ENCODE peak calls at places on chromosomes 5 and 9, in five cellular contexts. V, O, Z, U and E are unnamed samples. For H3K4me1, the result is how much of the 10 kb centered on the place peaks cover.

GRCh38 chr9:27473135-27473534 is 51.0 kb upstream of the IFNK start:
- DNase-seq in V (peak), Z (peak), O (peak), U (no peak), E (no peak)

GRCh38 chr9:35798658-35799366 is 7.4 kb downstream of the NPR2 start:
- DNase-seq in V (peak), U (peak), Z (no peak), O (peak), E (no peak)

GRCh38 chr5:18394154-18394804 is 760.0 kb downstream of the TAF11L14 start:
- DNase-seq in V (peak), O (peak), U (peak), Z (peak), E (peak)

GRCh38 chr5:116583085-116583766 is 8.6 kb upstream of the SEMA6A start:
- DNase-seq in V (peak), U (no peak), O (no peak), Z (peak), E (no peak)

GRCh38 chr9:6134661-6135177 is 80.9 kb upstream of the IL33 start:
- DNase-seq in V (peak), U (no peak), O (no peak), Z (no peak), E (no peak)

GRCh38 chr5:170629566-170630175 is 125.9 kb downstream of the KCNIP1 start:
- DNase-seq in O (peak), U (no peak), V (no peak), Z (no peak), E (no peak)

GRCh38 chr9:104974053-104974983 is 46.4 kb upstream of the ABCA1 start:
- DNase-seq in O (peak), U (peak), Z (no peak), V (no peak), E (no peak)

GRCh38 chr5:54669285-54669684 is 151.7 kb downstream of the SNX18 start:
- DNase-seq in O (peak), Z (peak), U (no peak), V (peak), E (no peak)

GRCh38 chr5:79487251-79487650 is 26.7 kb downstream of the HOMER1 start:
- DNase-seq in Z (no peak), O (no peak), V (no peak), U (no peak), E (no peak)

GRCh38 chr9:121312169-121312568 is 44.2 kb downstream of the GSN start:
- DNase-seq in U (no peak), Z (no peak), V (no peak), O (no peak), E (no peak)

GRCh38 chr9:135083241-135083810 is 4.1 kb upstream of the OLFM1 start:
- DNase-seq in O (peak), V (no peak), U (no peak), Z (no peak), E (no peak)

DNA sequence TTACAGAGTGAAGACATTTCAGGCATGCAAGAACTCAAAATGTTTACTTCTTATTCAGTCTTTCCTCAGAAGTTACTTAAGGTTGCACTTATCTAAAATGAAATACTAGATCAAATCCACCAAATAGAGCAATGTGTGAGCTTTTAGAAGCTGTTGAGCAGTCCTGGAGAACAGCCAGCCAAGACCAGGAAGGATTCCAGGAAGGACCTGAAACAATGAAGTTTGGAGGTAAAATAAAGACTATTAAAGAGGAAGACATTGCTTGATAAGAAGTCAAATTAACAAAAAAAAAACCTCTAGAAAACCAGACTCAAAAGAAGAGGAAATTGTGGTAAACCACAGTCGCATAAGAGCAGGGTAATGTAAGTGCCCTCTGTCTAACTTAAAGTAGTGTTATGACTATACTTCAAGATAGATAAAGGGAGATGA is 156.2 kb upstream of the S1PR3 start:
- DNase-seq in Z (peak), V (peak), O (peak), U (no peak), E (no peak)
- H3K4me2 ChIP-seq in Z (no peak), V (no peak), O (peak), U (no peak), E (no peak)

GRCh38 chr9:69036799-69037198 is 1.2 kb downstream of the FXN start:
- DNase-seq in Z (no peak), U (peak), V (no peak), O (no peak), E (no peak)
- H3K4me3 ChIP-seq in Z (peak), U (peak), V (peak), O (peak), E (peak)

GRCh38 chr9:87630266-87630665 is 95.7 kb upstream of the CTSL start:
- DNase-seq in Z (no peak), U (peak), O (no peak), V (no peak), E (no peak)
- H3K4me1 ChIP-seq in Z (under half), U (under half), O (under half), V (under half), E (under half)

GRCh38 chr5:45508155-45508554 is 188.0 kb downstream of the HCN1 start:
- DNase-seq in O (no peak), V (no peak), U (no peak), Z (no peak), E (no peak)
- H3K4me2 ChIP-seq in O (no peak), V (no peak), U (no peak), Z (no peak), E (no peak)

GRCh38 chr9:91711755-91712591 is 238.1 kb downstream of the ROR2 start:
- DNase-seq in Z (no peak), V (peak), O (no peak), U (no peak), E (peak)
- H3K4me3 ChIP-seq in Z (no peak), V (no peak), O (no peak), U (no peak), E (no peak)

GRCh38 chr9:123063172-123063508 is 29.7 kb downstream of the GPR21 start:
- DNase-seq in Z (peak), O (no peak), U (no peak), V (peak), E (no peak)
- H3K4me1 ChIP-seq in Z (under half), O (under half), U (under half), V (under half), E (under half)

DNA sequence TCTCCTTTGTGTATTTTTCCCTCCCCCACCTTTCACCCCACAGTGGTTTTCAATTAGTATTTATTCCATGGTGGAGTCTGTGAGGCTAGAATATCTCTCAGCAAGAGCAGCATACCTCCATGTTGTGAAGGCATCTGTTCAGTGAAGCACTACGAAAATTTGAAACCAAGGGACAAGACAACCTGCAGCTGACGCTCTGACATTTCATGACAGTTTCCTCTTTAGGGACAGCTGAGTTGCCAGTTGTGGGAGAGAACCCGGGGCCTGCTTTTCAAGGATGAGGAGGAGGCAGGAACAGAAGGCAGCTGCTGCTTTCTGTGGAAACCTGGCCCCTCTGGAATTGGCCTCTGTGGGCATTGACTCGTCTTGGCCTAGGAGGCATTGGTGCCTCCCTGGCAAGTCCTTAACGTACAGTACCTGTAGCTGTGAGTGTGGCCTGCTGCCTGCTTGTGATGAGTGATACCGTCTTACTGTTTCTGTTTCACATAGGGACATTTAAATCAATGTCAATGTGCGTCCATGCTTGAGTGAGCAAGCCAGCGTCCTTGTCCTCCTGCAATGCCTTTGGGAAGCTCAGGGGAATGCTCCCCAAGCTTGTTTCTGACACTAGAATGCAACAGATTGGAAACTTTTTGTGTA is 21.6 kb downstream of the SLC46A2 start:
- DNase-seq in V (no peak), U (no peak), Z (no peak), O (no peak), E (peak)
- H3K4me2 ChIP-seq in V (no peak), U (peak), Z (no peak), O (no peak), E (peak)

GRCh38 chr9:106892632-106893031 is 29.7 kb downstream of the ZNF462 start:
- DNase-seq in U (peak), Z (peak), O (peak), V (peak), E (no peak)
- H3K4me3 ChIP-seq in U (no peak), Z (no peak), O (no peak), V (peak), E (no peak)

GRCh38 chr5:6726006-6726405 is 12.8 kb downstream of the TENT4A start:
- DNase-seq in U (no peak), Z (no peak), V (no peak), O (no peak), E (no peak)
- H3K4me1 ChIP-seq in U (under half), Z (under half), V (under half), O (under half), E (half or more)